ENCODE peak calls at places on chromosomes 3 and 15, in seven cellular contexts. One of them, this sample, is unnamed.

GRCh38 chr3:132006605-132007204 is 28.1 kb downstream of the CPNE4 start:
- DNase-seq in HepG2: peak
- DNase-seq in left lung: no peak
- DNase-seq in pancreas: peak
- DNase-seq in spleen: no peak
- DNase-seq in tibial artery: no peak
- DNase-seq in heart right ventricle: peak
- DNase-seq in this sample: no peak

GRCh38 chr3:154241496-154241895 is 82.8 kb downstream of the DHX36 start:
- DNase-seq in HepG2: no peak
- DNase-seq in left lung: no peak
- DNase-seq in pancreas: no peak
- DNase-seq in spleen: no peak
- DNase-seq in tibial artery: no peak
- DNase-seq in heart right ventricle: no peak
- DNase-seq in this sample: no peak

GRCh38 chr3:150384517-150385212 is 23.4 kb upstream of the TSC22D2 start:
- DNase-seq in HepG2: peak
- DNase-seq in left lung: peak
- DNase-seq in pancreas: no peak
- DNase-seq in spleen: peak
- DNase-seq in tibial artery: peak
- DNase-seq in heart right ventricle: no peak
- DNase-seq in this sample: no peak

GRCh38 chr15:71275098-71275497 is 159.8 kb downstream of the THSD4 start:
- DNase-seq in HepG2: no peak
- DNase-seq in left lung: no peak
- DNase-seq in pancreas: no peak
- DNase-seq in spleen: no peak
- DNase-seq in tibial artery: no peak
- DNase-seq in heart right ventricle: no peak
- DNase-seq in this sample: no peak

GRCh38 chr3:140420621-140421357 is 257.1 kb upstream of the TRIM42 start:
- DNase-seq in HepG2: peak
- DNase-seq in left lung: no peak
- DNase-seq in pancreas: peak
- DNase-seq in spleen: no peak
- DNase-seq in tibial artery: no peak
- DNase-seq in heart right ventricle: no peak
- DNase-seq in this sample: no peak

GRCh38 chr3:136110481-136110880 is 85.7 kb downstream of the MSL2 start:
- DNase-seq in HepG2: no peak
- DNase-seq in left lung: no peak
- DNase-seq in pancreas: no peak
- DNase-seq in spleen: no peak
- DNase-seq in tibial artery: no peak
- DNase-seq in heart right ventricle: no peak
- DNase-seq in this sample: no peak

GRCh38 chr3:118910332-118910731 is 124.3 kb downstream of the IGSF11 start:
- DNase-seq in HepG2: no peak
- DNase-seq in left lung: no peak
- DNase-seq in pancreas: no peak
- DNase-seq in spleen: no peak
- DNase-seq in tibial artery: no peak
- DNase-seq in heart right ventricle: no peak
- DNase-seq in this sample: no peak

GRCh38 chr3:17349093-17349492 is 393.3 kb downstream of the TBC1D5 start:
- DNase-seq in HepG2: no peak
- DNase-seq in left lung: no peak
- DNase-seq in pancreas: no peak
- DNase-seq in spleen: no peak
- DNase-seq in tibial artery: no peak
- DNase-seq in heart right ventricle: no peak
- DNase-seq in this sample: no peak

GRCh38 chr3:33980252-33980651 is 181.8 kb downstream of the PDCD6IP start:
- DNase-seq in HepG2: peak
- DNase-seq in left lung: no peak
- DNase-seq in pancreas: no peak
- DNase-seq in spleen: no peak
- DNase-seq in tibial artery: no peak
- DNase-seq in heart right ventricle: no peak
- DNase-seq in this sample: no peak

GRCh38 chr3:184620101-184620798 is 58.7 kb downstream of the EPHB3 start:
- DNase-seq in HepG2: no peak
- DNase-seq in left lung: no peak
- DNase-seq in pancreas: no peak
- DNase-seq in spleen: no peak
- DNase-seq in tibial artery: no peak
- DNase-seq in heart right ventricle: no peak
- DNase-seq in this sample: no peak

GRCh38 chr15:65355173-65355982 is 22.4 kb downstream of the IGDCC3 start:
- DNase-seq in HepG2: peak
- DNase-seq in left lung: no peak
- DNase-seq in pancreas: no peak
- DNase-seq in spleen: peak
- DNase-seq in tibial artery: no peak
- DNase-seq in heart right ventricle: no peak
- DNase-seq in this sample: no peak

GRCh38 chr3:178291555-178291954 is 244.7 kb upstream of the KCNMB2 start:
- DNase-seq in HepG2: no peak
- DNase-seq in left lung: no peak
- DNase-seq in pancreas: no peak
- DNase-seq in spleen: no peak
- DNase-seq in tibial artery: no peak
- DNase-seq in heart right ventricle: no peak
- DNase-seq in this sample: no peak

GRCh38 chr3:34260266-34260990 is 462.0 kb downstream of the PDCD6IP start:
- DNase-seq in HepG2: peak
- DNase-seq in left lung: peak
- DNase-seq in pancreas: peak
- DNase-seq in spleen: no peak
- DNase-seq in tibial artery: peak
- DNase-seq in heart right ventricle: no peak
- DNase-seq in this sample: peak

GRCh38 chr3:73398084-73398483 is 226.7 kb downstream of the PDZRN3 start:
- DNase-seq in HepG2: no peak
- DNase-seq in left lung: no peak
- DNase-seq in pancreas: no peak
- DNase-seq in spleen: no peak
- DNase-seq in tibial artery: no peak
- DNase-seq in heart right ventricle: no peak
- DNase-seq in this sample: no peak

GRCh38 chr3:62172199-62172598 is 201.2 kb downstream of the FEZF2 start:
- DNase-seq in HepG2: no peak
- DNase-seq in left lung: no peak
- DNase-seq in pancreas: no peak
- DNase-seq in spleen: no peak
- DNase-seq in tibial artery: no peak
- DNase-seq in heart right ventricle: no peak
- DNase-seq in this sample: no peak

GRCh38 chr3:57755368-57756021 is 614 bp upstream of the SLMAP start:
- DNase-seq in HepG2: peak
- DNase-seq in left lung: peak
- DNase-seq in pancreas: no peak
- DNase-seq in spleen: peak
- DNase-seq in tibial artery: peak
- DNase-seq in heart right ventricle: no peak
- DNase-seq in this sample: no peak

GRCh38 chr3:130687327-130687726 is 59.3 kb downstream of the PIK3R4 start:
- DNase-seq in HepG2: no peak
- DNase-seq in left lung: no peak
- DNase-seq in pancreas: no peak
- DNase-seq in spleen: no peak
- DNase-seq in tibial artery: no peak
- DNase-seq in heart right ventricle: no peak
- DNase-seq in this sample: no peak

GRCh38 chr15:62164500-62165028 is 521 bp downstream of the C2CD4B start:
- DNase-seq in HepG2: no peak
- DNase-seq in left lung: no peak
- DNase-seq in pancreas: no peak
- DNase-seq in spleen: peak
- DNase-seq in tibial artery: no peak
- DNase-seq in heart right ventricle: peak
- DNase-seq in this sample: no peak

GRCh38 chr15:62165793-62166380 is 802 bp upstream of the C2CD4B start:
- DNase-seq in HepG2: no peak
- DNase-seq in left lung: no peak
- DNase-seq in pancreas: no peak
- DNase-seq in spleen: no peak
- DNase-seq in tibial artery: no peak
- DNase-seq in heart right ventricle: no peak
- DNase-seq in this sample: peak

GRCh38 chr15:62163397-62163796 is 1.7 kb downstream of the C2CD4B start:
- DNase-seq in HepG2: no peak
- DNase-seq in left lung: no peak
- DNase-seq in pancreas: no peak
- DNase-seq in spleen: no peak
- DNase-seq in tibial artery: no peak
- DNase-seq in heart right ventricle: no peak
- DNase-seq in this sample: no peak

GRCh38 chr15:62163847-62164499 is 1.1 kb downstream of the C2CD4B start:
- DNase-seq in HepG2: no peak
- DNase-seq in left lung: no peak
- DNase-seq in pancreas: no peak
- DNase-seq in spleen: peak
- DNase-seq in tibial artery: no peak
- DNase-seq in heart right ventricle: peak
- DNase-seq in this sample: peak

GRCh38 chr15:62165029-62165792 is at the start of gene C2CD4B:
- DNase-seq in HepG2: no peak
- DNase-seq in left lung: peak
- DNase-seq in pancreas: peak
- DNase-seq in spleen: peak
- DNase-seq in tibial artery: peak
- DNase-seq in heart right ventricle: peak
- DNase-seq in this sample: peak
- TF ChIP-seq CTCF in HepG2: peak
- TF ChIP-seq CTCF in left lung: no peak
- TF ChIP-seq CTCF in pancreas: no peak
- TF ChIP-seq CTCF in spleen: no peak
- TF ChIP-seq CTCF in tibial artery: no peak
- TF ChIP-seq CTCF in heart right ventricle: no peak
- TF ChIP-seq CTCF in this sample: no peak

DNA sequence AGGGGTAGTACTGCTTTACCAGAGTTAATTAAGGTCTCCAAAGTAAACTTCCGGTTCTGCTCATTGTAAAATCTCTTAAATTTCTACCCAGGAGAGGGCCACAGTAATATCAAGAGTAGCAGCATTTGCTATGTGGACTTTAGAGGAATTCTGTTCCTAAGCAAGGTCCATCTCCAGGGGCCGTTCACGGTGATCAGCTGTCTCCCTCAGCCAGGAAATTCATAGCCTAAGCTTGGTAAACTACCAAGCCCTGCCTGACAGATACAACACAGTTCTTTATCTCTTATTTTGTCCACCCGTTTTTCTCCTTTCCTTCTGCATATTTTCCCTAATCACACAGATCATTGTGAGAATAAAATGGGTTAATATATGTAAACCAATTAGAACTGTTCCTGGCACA is 2.3 kb downstream of the DUT start:
- DNase-seq in HepG2: peak
- DNase-seq in left lung: no peak
- DNase-seq in pancreas: no peak
- DNase-seq in spleen: no peak
- DNase-seq in tibial artery: no peak
- DNase-seq in heart right ventricle: no peak
- DNase-seq in this sample: no peak
- H3K27ac ChIP-seq in HepG2: peak
- H3K27ac ChIP-seq in left lung: no peak
- H3K27ac ChIP-seq in pancreas: no peak
- H3K27ac ChIP-seq in spleen: no peak
- H3K27ac ChIP-seq in tibial artery: no peak
- H3K27ac ChIP-seq in heart right ventricle: no peak
- H3K27ac ChIP-seq in this sample: no peak

DNA sequence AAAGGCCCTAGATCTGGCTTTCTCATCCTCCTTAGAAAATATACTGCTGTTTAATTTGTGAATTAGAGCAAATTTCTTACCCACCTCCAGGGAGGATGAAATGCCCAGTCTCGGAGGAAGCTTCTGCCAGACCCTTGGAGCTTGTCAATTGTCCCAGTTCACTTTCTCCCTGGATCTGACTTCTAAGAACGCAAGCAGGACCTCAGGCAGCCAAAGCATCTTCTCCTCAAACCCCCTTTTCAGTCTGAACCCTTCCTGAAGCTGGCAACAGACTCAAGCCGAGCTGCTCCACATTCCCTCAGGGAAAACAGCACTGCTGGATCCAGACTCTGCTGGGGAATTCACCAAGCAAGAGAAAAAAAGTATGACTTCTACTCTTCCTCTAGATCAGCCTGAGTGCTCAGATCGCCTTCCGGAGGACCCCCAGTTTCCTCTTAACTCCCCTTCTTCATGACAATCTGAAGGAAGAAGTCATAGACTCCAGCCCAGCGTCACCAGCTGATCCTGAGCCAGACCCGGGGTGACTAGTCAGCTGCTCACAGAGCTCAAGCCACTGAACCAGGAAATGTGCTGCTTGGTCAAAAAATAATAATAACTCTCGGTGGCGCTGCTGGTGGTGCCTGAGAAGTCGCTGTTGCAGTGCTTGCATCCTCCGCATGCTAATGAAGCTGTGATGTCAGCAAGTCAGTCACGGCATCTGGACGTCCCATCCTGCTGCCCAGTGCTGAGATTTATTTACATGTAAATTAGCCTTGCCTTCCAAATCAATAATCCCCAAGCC is at the start of gene PRICKLE2:
- DNase-seq in HepG2: no peak
- DNase-seq in left lung: peak
- DNase-seq in pancreas: peak
- DNase-seq in spleen: peak
- DNase-seq in tibial artery: peak
- DNase-seq in heart right ventricle: peak
- DNase-seq in this sample: peak
- TF ChIP-seq CTCF in HepG2: no peak
- TF ChIP-seq CTCF in left lung: no peak
- TF ChIP-seq CTCF in pancreas: no peak
- TF ChIP-seq CTCF in spleen: peak
- TF ChIP-seq CTCF in tibial artery: peak
- TF ChIP-seq CTCF in heart right ventricle: no peak
- TF ChIP-seq CTCF in this sample: peak

GRCh38 chr3:10370429-10370828 is 49.5 kb upstream of the SEC13 start:
- DNase-seq in HepG2: no peak
- DNase-seq in left lung: no peak
- DNase-seq in pancreas: no peak
- DNase-seq in spleen: no peak
- DNase-seq in tibial artery: no peak
- DNase-seq in heart right ventricle: no peak
- DNase-seq in this sample: no peak
- H3K27ac ChIP-seq in HepG2: no peak
- H3K27ac ChIP-seq in left lung: no peak
- H3K27ac ChIP-seq in pancreas: no peak
- H3K27ac ChIP-seq in spleen: no peak
- H3K27ac ChIP-seq in tibial artery: no peak
- H3K27ac ChIP-seq in heart right ventricle: no peak
- H3K27ac ChIP-seq in this sample: no peak

DNA sequence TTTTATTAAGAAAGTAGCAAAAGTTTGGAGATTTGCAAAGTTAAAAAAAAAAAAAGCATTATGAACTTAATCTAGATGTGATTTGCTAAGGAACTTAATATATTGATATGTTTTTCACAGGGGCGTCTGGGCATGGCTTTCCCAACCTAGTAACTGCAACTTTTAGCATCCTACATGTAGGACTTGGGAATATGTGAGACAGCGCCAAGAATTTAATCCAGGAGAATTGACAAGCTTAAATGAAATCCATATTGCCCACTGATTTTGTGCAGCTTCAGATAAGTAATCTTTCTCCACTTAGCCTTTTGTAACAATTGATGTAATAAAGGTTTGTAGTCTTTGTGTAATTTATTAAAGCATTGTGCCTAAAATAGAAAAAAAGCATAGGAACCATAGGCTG is 982 bp upstream of the GABPB1 start:
- DNase-seq in HepG2: no peak
- DNase-seq in left lung: no peak
- DNase-seq in pancreas: no peak
- DNase-seq in spleen: no peak
- DNase-seq in tibial artery: no peak
- DNase-seq in heart right ventricle: no peak
- DNase-seq in this sample: no peak
- TF ChIP-seq CTCF in HepG2: no peak
- TF ChIP-seq CTCF in left lung: no peak
- TF ChIP-seq CTCF in pancreas: no peak
- TF ChIP-seq CTCF in spleen: no peak
- TF ChIP-seq CTCF in tibial artery: no peak
- TF ChIP-seq CTCF in heart right ventricle: no peak
- TF ChIP-seq CTCF in this sample: no peak

This sample was measured in heart left ventricle.